ENCODE peak calls at places on chromosomes 11 and 22, in four cellular contexts. C is esophagus squamous epithelium; I is neural progenitor cell; R is CD4-positive, alpha-beta T cell. Y is an unnamed sample.
A peak's percentile ranks its signal among the peaks of the same experiment; 100 is the strongest.

GRCh38 chr22:20853236-20853660 is 5.4 kb downstream of the PI4KA start:
- DNase-seq in I (no peak), C (no peak), R (no peak), Y (no peak)

GRCh38 chr11:16669799-16670415 is 68.5 kb upstream of the C11orf58 start:
- DNase-seq in C (no peak), I (no peak), R (no peak), Y (no peak)

GRCh38 chr11:129960216-129961214 is 42.1 kb downstream of the PRDM10 start:
- DNase-seq in C (no peak), R (no peak), I (no peak), Y (no peak)

GRCh38 chr11:1667906-1668305 is 29.1 kb upstream of the KRTAP5-6 start:
- DNase-seq in C (no peak), R (no peak), I (no peak), Y (no peak)

GRCh38 chr11:11311169-11311568 is 41.9 kb downstream of the CSNK2A3 start:
- DNase-seq in I (no peak), R (no peak), C (no peak), Y (no peak)

GRCh38 chr11:50072226-50073112 is 39.8 kb downstream of the OR4C45 start:
- DNase-seq in I (no peak), R (no peak), C (no peak), Y (no peak)

GRCh38 chr22:45010532-45010900 is 711 bp upstream of the PHF21B start:
- DNase-seq in I (no peak), R (no peak), C (no peak), Y (no peak)

GRCh38 chr22:43228330-43228729 is 41.4 kb upstream of the TTLL12 start:
- DNase-seq in R (no peak), C (no peak), I (peak; percentile 57), Y (no peak)

GRCh38 chr11:7480132-7480531 is 5.2 kb upstream of the OLFML1 start:
- DNase-seq in I (no peak), C (no peak), R (no peak), Y (no peak)

GRCh38 chr22:29840498-29840897 is 2.4 kb upstream of the ASCC2 start:
- DNase-seq in R (no peak), C (no peak), I (no peak), Y (no peak)

GRCh38 chr11:103648670-103649400 is 387.6 kb upstream of the DDI1 start:
- DNase-seq in I (no peak), C (no peak), R (no peak), Y (no peak)

GRCh38 chr22:30301995-30302809 is 12.9 kb upstream of the CASTOR1 start:
- DNase-seq in I (no peak), C (no peak), R (no peak), Y (no peak)

GRCh38 chr11:280762-281485 is 2.7 kb downstream of the NLRP6 start:
- DNase-seq in R (no peak), C (no peak), I (no peak), Y (peak; percentile 60)

GRCh38 chr22:42335839-42336378 is 65.5 kb upstream of the TCF20 start:
- DNase-seq in C (no peak), R (no peak), I (no peak), Y (no peak)

GRCh38 chr22:46089426-46090041 is 60.8 kb upstream of the PPARA start:
- DNase-seq in I (no peak), C (no peak), R (no peak), Y (no peak)
- H3K9me3 ChIP-seq in I (no peaks in the 10 kb centered on the region), C (no peaks in the 10 kb centered on the region), R (no peaks in the 10 kb centered on the region), Y (no peaks in the 10 kb centered on the region)

DNA sequence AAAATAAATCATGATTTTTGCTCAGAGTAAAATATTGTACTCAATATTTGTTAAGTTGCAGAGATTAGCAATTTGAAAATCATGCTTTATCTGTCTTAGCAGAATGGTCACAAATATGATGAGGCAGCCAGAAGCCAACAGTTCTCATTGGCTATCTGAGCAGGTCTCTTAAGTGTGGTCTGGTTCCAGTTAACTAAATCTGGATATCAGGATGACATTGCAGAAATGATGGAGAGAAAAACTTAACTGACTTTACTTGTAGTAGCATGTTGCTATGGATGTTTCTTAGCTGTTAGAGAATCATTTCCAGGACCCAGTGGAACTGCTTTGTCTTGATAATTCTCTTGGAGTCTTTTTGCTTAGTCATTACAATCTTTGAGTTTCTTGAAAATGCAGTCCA is 1070.3 kb downstream of the JRKL start:
- DNase-seq in R (no peak), C (no peak), I (no peak), Y (no peak)
- H3K9me3 ChIP-seq in R (peaks cover 9% of the 10 kb centered on the region), C (no peaks in the 10 kb centered on the region), I (peaks cover 5% of the 10 kb centered on the region), Y (peaks cover 5% of the 10 kb centered on the region)

GRCh38 chr11:94809251-94809650 is 41.1 kb downstream of the AMOTL1 start:
- DNase-seq in I (no peak), R (no peak), C (no peak), Y (no peak)

GRCh38 chr11:94814238-94814976 is 46.3 kb downstream of the AMOTL1 start:
- DNase-seq in R (no peak), C (no peak), I (no peak), Y (no peak)

GRCh38 chr11:94815705-94816344 is 47.7 kb downstream of the AMOTL1 start:
- DNase-seq in R (no peak), C (no peak), I (peak; percentile 57), Y (no peak)

DNA sequence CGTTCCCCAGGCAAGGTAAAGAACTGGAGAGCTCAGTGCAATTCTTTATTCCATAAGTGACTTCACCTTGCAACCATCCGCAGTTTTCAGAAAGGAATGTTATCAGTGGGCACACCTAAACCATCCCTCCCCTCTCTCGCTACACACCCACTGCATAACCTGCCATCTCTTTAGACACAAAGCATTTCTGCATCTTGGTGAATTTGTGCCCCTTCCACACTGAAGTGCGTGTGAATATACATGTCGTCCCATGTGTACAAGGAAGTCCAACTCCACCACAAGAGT is 45.2 kb downstream of the AMOTL1 start:
- DNase-seq in C (no peak), I (no peak), R (no peak), Y (no peak)
- H3K9me3 ChIP-seq in C (no peaks in the 10 kb centered on the region), I (peaks cover 36% of the 10 kb centered on the region), R (no peaks in the 10 kb centered on the region), Y (no peaks in the 10 kb centered on the region)

DNA sequence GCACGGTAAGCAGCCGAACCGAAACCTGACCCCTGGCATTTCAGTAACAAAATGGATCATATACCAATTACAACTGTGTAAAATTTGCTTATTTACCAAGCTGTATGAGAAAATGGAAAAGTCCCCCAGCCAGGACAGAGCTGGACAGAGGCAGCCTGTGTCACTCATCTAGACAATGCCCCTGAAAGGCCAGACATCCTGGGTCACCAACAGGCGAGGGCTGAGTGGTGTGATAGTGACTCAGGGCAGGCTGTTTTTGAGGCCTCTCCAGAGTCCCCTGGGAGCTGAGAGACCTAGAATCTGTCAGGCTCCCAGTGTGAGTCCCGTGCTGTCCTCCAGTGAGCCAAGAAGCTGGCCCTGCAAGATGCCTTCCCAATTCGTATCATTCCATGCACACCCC is 680.4 kb downstream of the TBC1D22A start:
- DNase-seq in C (no peak), R (no peak), I (no peak), Y (no peak)
- H3K9me3 ChIP-seq in C (no peaks in the 10 kb centered on the region), R (peaks cover 6% of the 10 kb centered on the region), I (peaks cover 23% of the 10 kb centered on the region), Y (no peaks in the 10 kb centered on the region)

DNA sequence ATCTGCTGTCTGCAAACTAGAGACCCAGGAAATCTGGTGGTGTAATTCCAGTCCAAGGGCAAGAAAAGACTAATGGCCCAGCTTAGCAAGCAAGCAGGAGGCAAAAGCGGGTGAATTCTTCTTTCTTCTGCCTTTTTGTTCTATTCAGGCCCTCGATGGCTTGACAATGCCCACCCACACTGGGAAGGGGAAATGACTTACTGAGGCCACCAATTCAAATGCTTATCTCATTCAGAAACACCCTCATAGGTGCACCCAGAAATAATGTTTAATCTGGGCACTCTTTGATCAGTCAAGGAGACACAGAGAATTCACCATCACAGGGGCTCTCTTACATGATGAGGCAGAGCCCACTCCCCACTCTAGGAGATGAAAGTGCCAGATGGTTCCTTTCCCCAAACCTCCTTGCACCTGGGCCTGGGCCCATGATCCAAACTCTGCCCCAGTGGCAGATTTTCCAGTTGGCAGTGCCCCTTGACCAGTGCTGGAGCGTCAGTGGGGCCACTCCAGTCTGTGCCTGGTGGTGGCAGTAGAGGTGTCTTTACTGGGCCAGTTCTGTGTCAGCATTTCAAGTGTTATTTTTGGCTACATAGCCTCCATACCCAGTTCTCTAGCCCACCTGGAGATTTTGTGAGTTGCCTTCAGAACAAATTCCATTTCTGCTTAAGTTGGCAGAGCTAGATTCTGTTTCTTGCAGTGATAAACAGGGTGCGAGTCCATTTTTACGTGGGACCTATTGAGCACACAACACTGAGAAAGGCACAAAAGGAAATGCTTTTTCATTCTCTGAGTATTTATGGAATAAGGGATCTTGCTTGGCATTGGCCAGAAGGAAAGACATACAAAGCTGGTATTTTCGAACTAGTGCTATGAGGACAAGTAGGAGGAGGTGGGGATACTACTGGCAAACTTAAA is 7.5 kb downstream of the ELMOD1 start:
- DNase-seq in C (no peak), R (no peak), I (peak; percentile 58), Y (no peak)
- H3K9me3 ChIP-seq in C (no peaks in the 10 kb centered on the region), R (no peaks in the 10 kb centered on the region), I (no peaks in the 10 kb centered on the region), Y (no peaks in the 10 kb centered on the region)

GRCh38 chr11:133827556-133827955 is 17.8 kb downstream of the SPATA19 start:
- DNase-seq in I (no peak), C (no peak), R (no peak), Y (no peak)
- H3K9me3 ChIP-seq in I (no peaks in the 10 kb centered on the region), C (no peaks in the 10 kb centered on the region), R (no peaks in the 10 kb centered on the region), Y (no peaks in the 10 kb centered on the region)

DNA sequence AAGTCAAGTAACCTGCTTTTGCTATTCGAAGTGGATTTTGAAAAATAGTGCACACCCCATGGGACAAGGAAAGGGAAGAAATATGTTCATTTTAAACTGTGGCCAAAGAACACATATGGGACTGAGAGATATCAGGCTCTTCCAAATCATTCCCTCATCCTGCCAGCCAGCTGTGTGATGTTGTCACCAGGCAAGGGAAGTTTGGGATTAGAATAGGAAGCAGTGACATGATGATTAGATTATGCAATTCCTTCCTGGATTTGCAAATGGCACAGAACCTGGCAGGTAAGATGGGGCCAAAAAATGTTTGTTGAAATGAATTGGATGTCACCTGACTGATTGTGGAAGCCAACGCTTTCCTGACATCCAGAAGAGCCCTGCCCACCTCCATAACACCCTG is 4.9 kb upstream of the SCN3B start:
- DNase-seq in C (no peak), I (no peak), R (no peak), Y (no peak)
- H3K9me3 ChIP-seq in C (no peaks in the 10 kb centered on the region), I (no peaks in the 10 kb centered on the region), R (no peaks in the 10 kb centered on the region), Y (no peaks in the 10 kb centered on the region)

DNA sequence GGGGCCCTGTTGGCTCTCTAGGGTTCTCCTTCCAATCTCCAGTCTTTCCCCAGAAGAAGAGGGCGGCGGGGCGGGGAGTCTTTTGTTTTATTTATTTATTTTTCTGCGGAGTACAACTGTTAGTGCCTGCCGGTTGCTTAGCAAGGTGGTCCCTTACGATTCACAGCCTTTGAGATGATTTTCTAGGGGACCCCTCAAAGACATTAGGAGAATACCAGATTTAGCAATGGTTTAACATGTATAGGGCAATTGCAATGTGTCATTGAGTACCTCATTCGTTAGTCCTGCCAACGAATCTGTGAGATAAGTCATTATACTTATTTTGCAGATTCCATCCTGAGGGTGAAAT is 307 bp upstream of the MRPL16 start:
- DNase-seq in R (no peak), C (no peak), I (no peak), Y (no peak)
- H3K9me3 ChIP-seq in R (no peaks in the 10 kb centered on the region), C (no peaks in the 10 kb centered on the region), I (no peaks in the 10 kb centered on the region), Y (no peaks in the 10 kb centered on the region)

Y was measured in CD4-positive, alpha-beta memory T cell.